ENCODE peak calls at places on chromosomes 4 and X, in ten cellular contexts. Y is GM12878, G is heart left ventricle, C is spleen, F is K562, D is sigmoid colon, U is body of pancreas, T is Peyer's patch, Z is GM12892, I is lower leg skin. H is an unnamed sample.
A peak's percentile ranks its signal among the peaks of the same experiment; 100 is the strongest.

GRCh38 chr4:79163981-79164490 is 161.8 kb downstream of the NAA11 start:
- DNase-seq in C (no peak), U (no peak), Y (no peak), Z (no peak), D (no peak), T (no peak), I (no peak), G (no peak), F (no peak), H (no peak)

GRCh38 chrX:129496625-129497024 is 26.7 kb downstream of the SMARCA1 start:
- DNase-seq in T (no peak), C (no peak), Z (no peak), Y (no peak), U (no peak), G (no peak), F (no peak), D (no peak), I (no peak), H (no peak)

GRCh38 chr4:95603393-95603792 is 54.6 kb upstream of the UNC5C start:
- DNase-seq in C (no peak), T (no peak), F (no peak), D (no peak), Z (no peak), G (no peak), Y (no peak), U (no peak), I (no peak), H (no peak)

GRCh38 chrX:45449982-45450381 is 249.3 kb upstream of the DIPK2B start:
- DNase-seq in T (no peak), C (no peak), D (no peak), I (no peak), Z (no peak), U (no peak), Y (no peak), G (no peak), F (no peak), H (no peak)

GRCh38 chr4:37758226-37758625 is 68.3 kb upstream of the PGM2 start:
- DNase-seq in G (no peak), C (no peak), D (peak; percentile 72), T (no peak), U (peak; percentile 16), Y (no peak), I (no peak), F (no peak), Z (no peak), H (no peak)

GRCh38 chrX:136028383-136028984 is 43.2 kb downstream of the SLC9A6 start:
- DNase-seq in Z (no peak), F (peak; percentile 13), U (no peak), T (no peak), C (no peak), I (no peak), Y (no peak), G (no peak), D (no peak), H (peak; percentile 32)

GRCh38 chr4:2424581-2424980 is 5.8 kb downstream of the CFAP99 start:
- DNase-seq in Y (no peak), C (peak; percentile 69), F (no peak), G (peak; percentile 35), T (no peak), I (no peak), D (no peak), Z (no peak), U (no peak), H (no peak)

GRCh38 chr4:15489551-15489950 is 19.9 kb downstream of the CC2D2A start:
- DNase-seq in I (no peak), G (no peak), D (no peak), Y (no peak), F (no peak), C (no peak), T (no peak), Z (no peak), U (no peak), H (no peak)

GRCh38 chr4:24557036-24558022 is 27.0 kb downstream of the DHX15 start:
- DNase-seq in U (no peak), G (no peak), C (no peak), Y (no peak), T (no peak), D (no peak), Z (no peak), F (no peak), I (no peak), H (no peak)

GRCh38 chr4:56570041-56570440 is 64.5 kb downstream of the ARL9 start:
- DNase-seq in T (no peak), Z (no peak), F (no peak), C (no peak), Y (no peak), U (no peak), D (no peak), I (no peak), G (no peak), H (no peak)

DNA sequence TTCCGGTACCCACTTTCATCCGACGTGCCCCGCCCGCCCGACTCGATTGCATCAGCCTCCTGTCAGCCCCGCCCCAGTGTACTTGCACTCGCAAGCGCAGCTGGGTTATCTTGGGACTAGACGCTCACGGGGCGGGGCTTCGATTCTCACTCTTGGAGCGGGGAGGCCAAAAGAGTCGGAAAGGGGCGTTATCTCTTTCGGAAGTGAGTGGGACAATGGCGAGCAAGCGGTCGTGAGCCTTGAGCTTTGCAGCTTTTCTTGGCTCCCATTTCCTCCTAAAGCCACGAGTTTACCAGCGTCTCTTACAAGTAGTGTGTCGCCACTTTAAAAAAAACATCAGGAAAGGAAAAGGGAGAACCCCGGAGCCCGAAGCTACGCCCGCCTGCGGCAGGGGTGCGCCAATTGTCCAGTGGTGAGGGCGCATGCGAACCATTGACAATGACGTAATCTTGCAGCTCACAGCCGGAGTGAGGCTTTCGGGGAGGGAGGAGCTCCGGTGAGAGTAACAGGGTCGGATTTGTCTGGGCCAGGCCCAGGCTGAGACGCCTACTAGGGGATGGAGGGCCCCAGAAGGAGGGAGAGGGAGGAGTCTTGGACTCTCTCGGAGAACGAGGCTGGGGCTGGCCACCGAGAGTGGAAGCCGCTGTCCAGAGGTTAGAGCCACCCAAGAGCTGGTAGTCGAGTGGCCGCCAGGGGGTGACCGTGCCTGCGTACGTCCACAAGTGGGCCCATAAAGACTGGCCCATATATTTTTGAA is 109.5 kb downstream of the GNL3L start:
- DNase-seq in U (peak; percentile 96), I (peak; percentile 98), D (peak; percentile 98), C (peak; percentile 97), T (peak; percentile 92), G (peak; percentile 95), F (peak; percentile 83), Z (peak; percentile 53), Y (peak; percentile 79), H (peak; percentile 95)
- TF ChIP-seq POLR2A in U (peak; percentile 84), I (no peak), D (no peak), C (no peak), T (peak; percentile 32), G (peak; percentile 51), F (peak; percentile 88), Z (peak; percentile 42), Y (peak; percentile 80), H (peak; percentile 88)

GRCh38 chr4:189940178-189941004 is at the start of gene FRG1:
- DNase-seq in Z (peak; percentile 68), D (peak; percentile 97), I (peak; percentile 99), T (peak; percentile 98), F (peak; percentile 86), Y (peak; percentile 64), U (peak; percentile 95), C (peak; percentile 99), G (peak; percentile 98), H (no peak)
- TF ChIP-seq POLR2A in Z (peak; percentile 93), D (peak; percentile 13), I (no peak), T (peak; percentile 46), F (peak; percentile 82), Y (peak; percentile 94), U (peak; percentile 84), C (peak; percentile 53), G (peak; percentile 55), H (peak; percentile 91)

GRCh38 chrX:71095971-71096701 is 485 bp downstream of the FOXO4 start:
- DNase-seq in Y (no peak), Z (no peak), C (peak; percentile 83), G (no peak), T (peak; percentile 51), D (no peak), F (peak; percentile 77), I (no peak), U (peak; percentile 10), H (peak; percentile 89)
- TF ChIP-seq POLR2A in Y (peak; percentile 25), Z (no peak), C (no peak), G (peak; percentile 44), T (no peak), D (no peak), F (no peak), I (no peak), U (no peak), H (peak; percentile 43)

GRCh38 chr4:55546633-55547460 is at the start of gene CLOCK:
- DNase-seq in D (peak; percentile 92), I (peak; percentile 96), T (peak; percentile 90), U (peak; percentile 91), Y (no peak), Z (peak; percentile 76), G (peak; percentile 95), C (peak; percentile 96), F (peak; percentile 89), H (peak; percentile 83)

GRCh38 chr4:55547461-55547770 is 707 bp upstream of the CLOCK start:
- DNase-seq in G (peak; percentile 70), Y (no peak), D (peak; percentile 76), U (no peak), F (no peak), C (peak; percentile 80), T (no peak), I (no peak), Z (no peak), H (no peak)

GRCh38 chr4:55547918-55548317 is 1.2 kb upstream of the CLOCK start:
- DNase-seq in T (no peak), I (no peak), D (no peak), Y (no peak), C (no peak), F (no peak), Z (no peak), G (no peak), U (no peak), H (no peak)

GRCh38 chr4:55545133-55545532 is 1.6 kb downstream of the CLOCK start:
- DNase-seq in G (no peak), D (no peak), Z (no peak), U (no peak), C (no peak), Y (no peak), F (no peak), I (no peak), T (no peak), H (peak; percentile 17)

GRCh38 chr4:55545681-55546632 is 752 bp downstream of the CLOCK start:
- DNase-seq in F (peak; percentile 76), C (peak; percentile 94), Y (no peak), D (peak; percentile 89), U (peak; percentile 86), G (peak; percentile 91), T (peak; percentile 89), Z (peak; percentile 44), I (peak; percentile 94), H (peak; percentile 87)
- TF ChIP-seq POLR2A in F (peak; percentile 75), C (no peak), Y (peak; percentile 74), D (no peak), U (peak; percentile 59), G (peak; percentile 41), T (no peak), Z (peak; percentile 75), I (no peak), H (peak; percentile 44)

H was measured in erythroblast.